ENCODE peak calls at places on chromosomes 7 and 10, in five cellular contexts. J is HCT116, S is IMR-90, C is K562, I is SK-N-SH. U is an unnamed sample.

GRCh38 chr7:110830778-110831177 is 260.1 kb upstream of the LRRN3 start:
- DNase-seq in I (no peak), C (no peak), S (no peak), J (no peak), U (no peak)

GRCh38 chr10:98125940-98126631 is 8.4 kb upstream of the R3HCC1L start:
- DNase-seq in I (no peak), C (no peak), S (no peak), J (no peak), U (no peak)

GRCh38 chr7:30796105-30796869 is 25.1 kb downstream of the MINDY4 start:
- DNase-seq in S (peak), C (no peak), I (no peak), J (no peak), U (no peak)

GRCh38 chr7:115040526-115040925 is 118.6 kb downstream of the MDFIC start:
- DNase-seq in I (no peak), J (no peak), S (no peak), C (no peak), U (no peak)

GRCh38 chr7:26070290-26070689 is 81.7 kb upstream of the NFE2L3 start:
- DNase-seq in S (no peak), J (no peak), C (no peak), I (no peak), U (no peak)

GRCh38 chr7:30027065-30027456 is 559 bp upstream of the FKBP14 start:
- DNase-seq in C (no peak), J (no peak), S (peak), I (peak), U (peak)

GRCh38 chr10:78952686-78953085 is 116.1 kb upstream of the ZMIZ1 start:
- DNase-seq in C (no peak), J (no peak), I (no peak), S (no peak), U (no peak)

GRCh38 chr7:158003441-158004122 is 584.0 kb downstream of the PTPRN2 start:
- DNase-seq in J (no peak), I (no peak), S (no peak), C (no peak), U (no peak)

GRCh38 chr10:119602241-119603095 is 5.7 kb upstream of the TIAL1 start:
- DNase-seq in I (no peak), S (no peak), J (peak), C (no peak), U (peak)

GRCh38 chr10:72086466-72087391 is 1.6 kb downstream of the SPOCK2 start:
- DNase-seq in J (no peak), C (no peak), I (no peak), S (peak), U (no peak)

GRCh38 chr10:72085864-72086465 is 2.4 kb downstream of the SPOCK2 start:
- DNase-seq in I (no peak), S (no peak), J (no peak), C (no peak), U (no peak)

GRCh38 chr10:72088879-72089585 is 681 bp upstream of the SPOCK2 start:
- DNase-seq in I (no peak), C (no peak), S (no peak), J (no peak), U (no peak)

GRCh38 chr10:72087969-72088878 is at the start of gene SPOCK2:
- DNase-seq in C (no peak), I (peak), J (no peak), S (no peak), U (no peak)

DNA sequence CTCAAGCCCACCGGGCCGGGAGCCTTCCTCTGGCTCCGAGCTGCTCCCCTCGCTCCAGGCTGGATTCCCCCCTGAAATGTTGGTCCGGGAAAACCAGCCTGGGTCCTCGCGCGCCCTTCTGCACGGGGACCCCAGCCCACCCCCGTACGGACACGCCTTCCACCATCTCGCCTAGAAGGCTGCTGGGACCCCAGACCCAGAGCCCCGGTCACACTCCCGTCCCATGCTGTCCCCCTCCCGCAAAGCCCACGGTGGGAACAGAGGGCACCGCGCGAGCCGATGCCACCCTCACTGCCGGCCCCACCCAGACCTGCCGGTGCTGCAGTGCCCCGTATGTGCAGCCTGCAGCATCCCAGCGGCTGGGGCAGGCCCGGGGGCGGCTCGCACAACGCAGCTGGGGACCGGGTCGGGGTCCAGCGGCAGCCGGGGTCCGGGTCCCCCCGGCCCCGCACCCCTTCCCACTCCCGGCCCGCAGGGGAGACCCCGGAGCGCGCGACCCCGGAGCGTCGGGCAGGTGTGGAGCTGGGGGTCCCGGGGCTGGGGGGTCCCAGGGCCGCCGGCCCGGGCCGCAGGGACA is 871 bp downstream of the SPOCK2 start:
- DNase-seq in I (peak), C (no peak), S (no peak), J (no peak), U (no peak)
- TF ChIP-seq RAD21 in I (no peak), C (no peak), S (no peak), J (no peak), U (no peak)

GRCh38 chr7:135519233-135519688 is 9.4 kb upstream of the CNOT4 start:
- DNase-seq in I (no peak), J (no peak), S (no peak), C (no peak), U (no peak)
- TF ChIP-seq RAD21 in I (no peak), J (no peak), S (no peak), C (no peak), U (no peak)

DNA sequence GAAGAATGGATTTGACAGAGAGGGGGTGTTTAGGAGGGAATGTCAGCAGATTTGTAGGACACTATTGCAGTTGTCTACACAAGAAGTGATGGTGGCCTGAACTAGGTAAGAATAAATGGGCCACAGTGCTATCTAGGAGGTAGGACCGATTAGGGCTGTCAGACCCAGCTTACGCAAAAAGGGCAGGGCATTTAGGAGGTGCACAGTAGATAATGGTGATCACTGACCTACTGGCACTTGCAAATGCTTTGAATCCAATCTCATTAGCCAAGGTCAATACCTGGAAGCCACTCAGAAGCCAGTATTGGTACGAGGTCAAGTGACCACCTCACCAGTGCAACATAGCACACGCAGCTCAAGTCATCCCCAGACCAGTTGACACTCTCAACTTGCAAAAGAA is 330.9 kb downstream of the KCNMA1 start:
- DNase-seq in J (no peak), S (no peak), I (no peak), C (no peak), U (no peak)
- TF ChIP-seq RAD21 in J (no peak), S (no peak), I (no peak), C (no peak), U (no peak)

GRCh38 chr7:43076189-43076605 is 36.2 kb upstream of the HECW1 start:
- DNase-seq in I (no peak), J (no peak), S (peak), C (no peak), U (peak)

GRCh38 chr7:43077285-43077684 is 35.2 kb upstream of the HECW1 start:
- DNase-seq in J (no peak), S (no peak), I (no peak), C (no peak), U (no peak)

GRCh38 chr7:43077732-43078391 is 34.6 kb upstream of the HECW1 start:
- DNase-seq in S (peak), J (peak), I (peak), C (peak), U (no peak)

GRCh38 chr7:43076606-43077005 is 35.8 kb upstream of the HECW1 start:
- DNase-seq in I (no peak), C (no peak), J (no peak), S (no peak), U (no peak)

DNA sequence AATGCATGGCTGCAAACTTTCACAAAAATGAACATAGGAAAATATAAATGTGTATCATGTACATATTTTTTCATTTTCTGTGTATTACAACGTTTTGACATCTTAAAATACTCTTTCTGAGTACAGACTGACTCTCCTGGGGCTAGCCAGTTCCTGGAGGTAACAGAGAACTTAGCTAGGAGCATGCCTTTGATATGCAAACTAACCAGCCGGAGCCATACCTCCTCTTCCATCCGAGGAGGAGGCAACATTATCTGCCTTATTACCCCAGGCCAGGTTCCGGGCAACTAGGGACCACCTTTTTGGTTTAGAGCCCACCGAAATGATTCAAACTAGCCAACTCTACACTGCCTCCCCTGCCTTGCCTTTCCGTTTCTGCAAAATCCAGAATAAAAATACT is 33.7 kb upstream of the HECW1 start:
- DNase-seq in C (no peak), J (no peak), S (no peak), I (no peak), U (no peak)
- TF ChIP-seq RAD21 in C (no peak), J (no peak), S (no peak), I (no peak), U (no peak)

DNA sequence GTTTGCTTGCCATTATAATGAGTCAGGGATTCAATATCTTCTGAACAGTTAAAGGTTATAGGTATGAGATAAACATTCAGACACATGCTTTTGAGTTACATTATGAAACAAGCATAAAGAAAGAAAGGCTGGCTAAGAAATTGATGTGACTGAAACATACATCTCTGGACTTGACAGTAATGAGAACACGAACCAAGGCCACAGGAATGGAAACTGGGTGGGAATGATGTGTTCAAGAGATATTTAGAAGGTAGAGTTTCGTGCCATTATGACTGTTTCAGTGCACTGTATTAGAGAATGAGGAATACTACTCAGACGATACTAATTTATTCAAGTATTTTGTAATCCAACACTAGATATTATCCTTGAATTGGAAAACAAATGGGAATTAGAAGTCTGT is 332.1 kb upstream of the MAGI2 start:
- DNase-seq in J (no peak), C (no peak), S (peak), I (no peak), U (no peak)
- TF ChIP-seq RAD21 in J (no peak), C (no peak), S (no peak), I (no peak), U (no peak)

DNA sequence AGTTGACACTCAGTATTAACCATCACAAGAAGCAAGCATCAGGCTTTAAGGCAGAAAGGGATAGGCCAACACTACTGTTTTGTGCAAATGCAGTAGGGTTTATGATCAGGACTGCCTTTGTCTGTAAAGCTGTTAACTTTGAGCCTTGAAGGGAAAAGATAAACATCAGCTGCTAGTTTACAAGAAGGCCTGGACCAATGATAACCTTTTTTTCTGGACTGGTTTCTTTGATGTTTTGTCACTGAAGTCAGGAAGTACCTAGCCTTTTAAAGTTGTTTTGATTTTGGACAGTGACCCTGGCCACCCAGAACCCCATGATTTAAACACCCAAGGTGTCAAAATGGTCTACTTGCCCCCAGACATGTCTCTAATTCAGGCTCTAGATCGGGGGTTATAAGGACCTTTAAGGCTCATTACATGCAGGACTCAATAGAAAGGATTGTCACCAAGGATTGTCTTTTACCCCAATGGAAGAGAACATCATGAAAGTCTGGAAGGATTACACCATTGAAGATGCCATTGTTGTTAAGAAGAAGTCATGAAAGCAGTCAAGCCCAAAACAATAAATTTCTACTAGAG is 50.1 kb downstream of the CROT start:
- DNase-seq in C (no peak), S (no peak), I (no peak), J (no peak), U (no peak)
- TF ChIP-seq RAD21 in C (no peak), S (no peak), I (no peak), J (no peak), U (no peak)

DNA sequence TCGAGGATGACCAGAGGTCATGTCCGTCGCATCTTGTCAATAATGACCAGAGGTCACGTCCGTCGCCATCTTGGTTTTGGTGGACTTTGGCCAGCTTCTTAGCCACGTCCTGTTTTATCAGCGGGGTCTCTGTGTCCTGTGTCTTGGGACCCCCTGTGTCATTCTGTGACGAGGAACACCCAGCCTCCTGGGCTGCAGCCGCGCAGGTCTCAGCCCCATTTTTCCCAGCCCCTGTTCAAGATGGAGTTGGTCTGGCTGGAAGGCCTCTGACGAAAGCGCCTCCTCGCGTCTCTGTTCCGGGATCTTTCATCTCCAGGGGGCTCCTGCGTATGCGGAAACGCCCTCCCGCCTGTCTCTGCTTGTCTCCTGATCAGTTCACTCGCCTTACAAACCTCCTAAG is 134.2 kb downstream of the ELFN1 start:
- DNase-seq in C (no peak), I (no peak), J (no peak), S (no peak), U (no peak)
- TF ChIP-seq RAD21 in C (no peak), I (no peak), J (no peak), S (no peak), U (no peak)

DNA sequence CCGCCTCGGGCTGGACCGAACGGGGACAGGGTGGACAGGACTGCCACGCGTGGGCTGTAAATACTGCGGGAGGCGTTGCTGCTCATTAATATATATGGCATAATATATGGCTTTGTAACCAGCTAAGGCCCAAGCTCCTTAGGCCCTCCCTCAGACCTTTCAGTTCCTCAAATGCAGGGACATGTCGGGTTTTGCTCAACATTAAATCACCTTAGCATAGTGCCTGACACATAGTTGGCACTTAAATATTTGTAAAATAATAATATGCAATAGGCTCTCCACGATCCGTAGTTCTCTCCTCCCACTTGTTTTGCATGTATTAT is 419 bp upstream of the TMEM168 start:
- DNase-seq in C (no peak), I (no peak), J (no peak), S (no peak), U (no peak)
- TF ChIP-seq RAD21 in C (no peak), I (no peak), J (no peak), S (no peak), U (no peak)

GRCh38 chr10:132702601-132703304 is 83.2 kb downstream of the NKX6-2 start:
- DNase-seq in S (no peak), I (no peak), J (no peak), C (no peak), U (no peak)

GRCh38 chr10:132701846-132702190 is 84.1 kb downstream of the NKX6-2 start:
- DNase-seq in S (no peak), J (no peak), I (no peak), C (no peak), U (no peak)

GRCh38 chr10:132705173-132705572 is 80.8 kb downstream of the NKX6-2 start:
- DNase-seq in J (no peak), S (no peak), C (no peak), I (no peak), U (no peak)

GRCh38 chr10:132704008-132704814 is 81.7 kb downstream of the NKX6-2 start:
- DNase-seq in C (no peak), J (no peak), I (no peak), S (no peak), U (no peak)

GRCh38 chr10:132703305-132704007 is 82.5 kb downstream of the NKX6-2 start:
- DNase-seq in S (no peak), I (no peak), J (no peak), C (no peak), U (no peak)
- TF ChIP-seq RAD21 in S (no peak), I (no peak), J (no peak), C (no peak), U (no peak)

DNA sequence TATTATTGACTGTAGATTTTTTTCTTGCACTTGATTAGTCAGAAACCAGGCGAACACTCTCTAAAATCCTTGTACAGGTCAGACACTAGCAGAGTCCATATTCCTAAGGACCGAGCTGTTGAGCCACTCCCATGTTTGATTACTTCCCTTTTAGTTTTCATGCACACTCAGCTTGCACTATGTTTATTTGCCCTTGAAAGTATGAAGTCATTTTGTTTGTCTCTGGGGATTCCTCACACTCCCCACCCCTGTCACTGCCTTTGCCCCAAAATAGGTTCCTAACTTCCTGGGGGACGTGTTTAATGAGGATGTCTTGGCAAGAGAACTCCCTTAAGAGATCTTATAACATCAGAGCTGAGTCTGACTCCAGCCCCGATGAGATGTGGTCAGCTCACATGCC is 182.1 kb downstream of the EVX1 start:
- DNase-seq in J (no peak), S (no peak), C (no peak), I (no peak), U (no peak)
- TF ChIP-seq RAD21 in J (no peak), S (no peak), C (no peak), I (no peak), U (no peak)